ENCODE peak calls at places on chromosome 10, in seven cellular contexts. D is lower leg skin, U is cardiac septum, A is sigmoid colon, E is C1 segment of cervical spinal cord, K is EL, Y is DMS 273 treated with DMSO at 0.1 percent for 48 hours. Z is an unnamed sample.

GRCh38 chr10:11827414-11827813 is 4.3 kb downstream of the PROSER2 start:
- DNase-seq in E (no peak), A (no peak), D (no peak), U (no peak), Y (no peak), K (no peak), Z (no peak)

GRCh38 chr10:100216006-100216405 is 13.4 kb downstream of the CHUK start:
- DNase-seq in U (no peak), D (no peak), K (no peak), E (no peak), A (no peak), Y (no peak), Z (no peak)

GRCh38 chr10:67612577-67613537 is 83.1 kb downstream of the CTNNA3 start:
- DNase-seq in K (peak; percentile 80), U (no peak), A (no peak), E (no peak), D (no peak), Y (no peak), Z (no peak)

GRCh38 chr10:1368772-1369171 is 312.6 kb downstream of the WDR37 start:
- DNase-seq in Y (no peak), A (no peak), D (peak; percentile 83), U (peak; percentile 58), E (no peak), K (no peak), Z (no peak)

GRCh38 chr10:98078774-98079173 is 48.4 kb upstream of the CRTAC1 start:
- DNase-seq in E (no peak), D (peak; percentile 23), A (no peak), Y (no peak), K (no peak), U (no peak), Z (no peak)

GRCh38 chr10:123142701-123143161 is 5.2 kb upstream of the HMX2 start:
- DNase-seq in D (no peak), Y (no peak), A (peak; percentile 57), E (no peak), U (no peak), K (no peak), Z (no peak)

GRCh38 chr10:47152861-47153349 is 147.1 kb upstream of the GDF10 start:
- DNase-seq in D (no peak), E (no peak), Y (no peak), K (peak; percentile 30), A (no peak), U (no peak), Z (no peak)

GRCh38 chr10:19983880-19984279 is 167.6 kb downstream of the PLXDC2 start:
- DNase-seq in K (no peak), E (no peak), D (no peak), U (no peak), Y (no peak), A (no peak), Z (no peak)

GRCh38 chr10:5416981-5417380 is 4.6 kb downstream of the NET1 start:
- DNase-seq in E (no peak), K (no peak), A (no peak), D (no peak), U (no peak), Y (peak; percentile 90), Z (no peak)

GRCh38 chr10:47024046-47024322 is 112.8 kb downstream of the PTPN20 start:
- DNase-seq in U (no peak), E (no peak), D (peak; percentile 13), Y (no peak), K (no peak), A (no peak), Z (no peak)

GRCh38 chr10:35562427-35562826 is 42.7 kb upstream of the GJD4 start:
- DNase-seq in U (no peak), A (no peak), E (no peak), D (peak; percentile 15), Y (no peak), K (no peak), Z (no peak)

GRCh38 chr10:43774234-43774769 is 125.6 kb upstream of the ZNF32 start:
- DNase-seq in U (no peak), A (no peak), E (no peak), Y (no peak), K (no peak), D (no peak), Z (no peak)

GRCh38 chr10:49140306-49141175 is 6.7 kb upstream of the FAM170B start:
- DNase-seq in K (peak; percentile 40), E (no peak), D (no peak), U (no peak), A (no peak), Y (no peak), Z (no peak)

GRCh38 chr10:132449826-132450211 is 52.8 kb downstream of the PWWP2B start:
- DNase-seq in U (no peak), Y (no peak), D (no peak), E (no peak), A (no peak), K (no peak), Z (peak; percentile 79)

GRCh38 chr10:107611101-107611500 is 446.6 kb upstream of the SORCS1 start:
- DNase-seq in U (no peak), A (no peak), D (no peak), E (no peak), Y (no peak), K (no peak), Z (no peak)

GRCh38 chr10:1736972-1737221 is 428 bp downstream of the ADARB2 start:
- DNase-seq in U (no peak), Y (no peak), A (no peak), D (no peak), K (no peak), E (no peak), Z (no peak)

GRCh38 chr10:98675902-98676301 is 229.2 kb upstream of the HPS1 start:
- DNase-seq in E (no peak), U (no peak), D (no peak), A (no peak), K (no peak), Y (no peak), Z (no peak)

GRCh38 chr10:2222631-2223030 is 485.3 kb upstream of the ADARB2 start:
- DNase-seq in D (no peak), E (no peak), U (no peak), K (no peak), Y (no peak), A (no peak), Z (no peak)

GRCh38 chr10:4663162-4663992 is 162.6 kb upstream of the AKR1E2 start:
- DNase-seq in D (peak; percentile 89), K (peak; percentile 98), E (no peak), U (peak; percentile 79), A (peak; percentile 92), Y (peak; percentile 74), Z (no peak)

GRCh38 chr10:52756295-52756694 is 16.3 kb downstream of the MBL2 start:
- DNase-seq in K (no peak), D (no peak), A (no peak), U (no peak), E (no peak), Y (no peak), Z (no peak)

GRCh38 chr10:72740526-72740925 is 48.6 kb downstream of the MCU start:
- DNase-seq in K (peak; percentile 55), A (peak; percentile 68), E (no peak), Y (no peak), U (no peak), D (no peak), Z (no peak)